ENCODE peak calls at places on chromosomes 12 and 14, in nine cellular contexts. F is lower leg skin; Q is body of pancreas; U is activated CD4-positive, alpha-beta T cell treated with anti-CD3 and anti-CD28 coated beads, Interleukin-2, amount 50 U/mL, for 4 hours; B is NCI-H460; I is activated T-cell treated with anti-CD3 and anti-CD28 coated beads, Interleukin-2, amount 50 U/mL, for 4 hours; L is bronchial epithelial cell; Z is foreskin fibroblast; E is stimulated activated CD8-positive, alpha-beta memory T cell treated with anti-CD3 and anti-CD28 coated beads, Interleukin-15, amount 100 ng/mL, for 4 hours. A is an unnamed sample.

GRCh38 chr12:13350946-13351345 is 154.4 kb downstream of the EMP1 start:
- DNase-seq in I (no peak), F (no peak), Z (no peak), Q (no peak), L (no peak), U (no peak), E (no peak), B (no peak), A (no peak)

GRCh38 chr12:114406326-114407033 is 536 bp upstream of the TBX5 start:
- DNase-seq in Z (no peak), Q (no peak), E (no peak), L (no peak), F (no peak), B (no peak), U (no peak), I (no peak), A (no peak)

GRCh38 chr12:116102019-116102418 is 175.5 kb downstream of the MED13L start:
- DNase-seq in Z (no peak), I (no peak), L (no peak), B (no peak), E (no peak), U (no peak), Q (no peak), F (no peak), A (no peak)

GRCh38 chr14:59251811-59252771 is 63.6 kb downstream of the DAAM1 start:
- DNase-seq in F (no peak), Q (no peak), U (no peak), I (no peak), L (no peak), E (no peak), B (no peak), Z (no peak), A (no peak)

GRCh38 chr14:105940534-105941225 is 414.3 kb downstream of the TMEM121 start:
- DNase-seq in B (no peak), Q (no peak), F (no peak), E (no peak), U (no peak), L (no peak), Z (no peak), I (no peak), A (no peak)

GRCh38 chr14:71753976-71754375 is 178.3 kb upstream of the RGS6 start:
- DNase-seq in F (no peak), L (no peak), E (no peak), Q (no peak), Z (no peak), I (no peak), B (no peak), U (no peak), A (no peak)

GRCh38 chr12:92928431-92928961 is 599 bp downstream of the EEA1 start:
- DNase-seq in Q (no peak), I (peak), F (peak), U (peak), E (peak), Z (peak), B (no peak), L (no peak), A (no peak)

GRCh38 chr12:92927055-92927435 is 2.0 kb downstream of the EEA1 start:
- DNase-seq in E (peak), F (no peak), B (peak), U (peak), Q (peak), I (peak), Z (peak), L (peak), A (peak)

GRCh38 chr14:101255765-101256125 is 305.6 kb upstream of the DIO3 start:
- DNase-seq in Q (no peak), I (no peak), E (no peak), F (no peak), B (no peak), Z (no peak), L (no peak), U (no peak), A (no peak)

GRCh38 chr12:70535896-70536374 is 101.3 kb downstream of the PTPRB start:
- DNase-seq in Q (peak), E (no peak), U (no peak), F (no peak), L (no peak), I (no peak), B (no peak), Z (no peak), A (no peak)

GRCh38 chr12:65675141-65675621 is 149.1 kb upstream of the HMGA2 start:
- DNase-seq in B (no peak), L (no peak), I (no peak), U (no peak), E (no peak), F (no peak), Q (no peak), Z (peak), A (no peak)

GRCh38 chr12:38384816-38385491 is 68.4 kb downstream of the ALG10B start:
- DNase-seq in B (peak), F (no peak), Q (no peak), U (no peak), E (no peak), L (peak), Z (no peak), I (no peak), A (no peak)

GRCh38 chr12:32293808-32294419 is 105.4 kb upstream of the FGD4 start:
- DNase-seq in Q (no peak), U (no peak), B (no peak), E (no peak), I (no peak), F (no peak), Z (no peak), L (no peak), A (no peak)

GRCh38 chr12:94140556-94140955 is 7.8 kb upstream of the PLXNC1 start:
- DNase-seq in B (no peak), E (peak), F (no peak), Z (peak), L (peak), Q (no peak), I (peak), U (peak), A (no peak)

GRCh38 chr12:93010461-93010860 is 81.4 kb upstream of the EEA1 start:
- DNase-seq in F (no peak), L (no peak), U (no peak), B (no peak), E (no peak), Q (no peak), Z (no peak), I (no peak), A (no peak)

GRCh38 chr12:116267948-116268347 is 9.5 kb downstream of the MED13L start:
- DNase-seq in I (no peak), U (no peak), F (no peak), B (no peak), Z (no peak), L (no peak), Q (no peak), E (no peak), A (no peak)